ENCODE peak calls at places on chromosome 16, in four cellular contexts. N, O, I and J are unnamed samples.

GRCh38 chr16:73196670-73197069 is 148.7 kb upstream of the ZFHX3 start:
- DNase-seq in N (peak), O (peak), I (peak), J (no peak)

GRCh38 chr16:86843812-86844211 is 265.5 kb downstream of the FOXL1 start:
- DNase-seq in N (no peak), O (no peak), I (no peak), J (no peak)

GRCh38 chr16:23182675-23183485 is at the start of gene SCNN1G:
- DNase-seq in N (no peak), O (peak), I (peak), J (peak)

GRCh38 chr16:89035013-89035697 is 58.1 kb upstream of the CBFA2T3 start:
- DNase-seq in N (no peak), O (no peak), I (no peak), J (no peak)

GRCh38 chr16:67235816-67236547 is 9.1 kb downstream of the TMEM208 start:
- DNase-seq in N (no peak), O (peak), I (no peak), J (no peak)

GRCh38 chr16:57601801-57602478 is 26.5 kb upstream of the ADGRG1 start:
- DNase-seq in N (peak), O (no peak), I (no peak), J (no peak)

GRCh38 chr16:72725643-72726042 is 322.3 kb downstream of the ZFHX3 start:
- DNase-seq in N (no peak), O (no peak), I (no peak), J (no peak)

GRCh38 chr16:88743693-88744519 is 37.6 kb downstream of the CTU2 start:
- DNase-seq in N (peak), O (peak), I (peak), J (no peak)

GRCh38 chr16:17397499-17397891 is 73.3 kb downstream of the XYLT1 start:
- DNase-seq in N (peak), O (no peak), I (peak), J (no peak)

GRCh38 chr16:81280393-81280792 is 34.4 kb upstream of the GAN start:
- DNase-seq in N (no peak), O (no peak), I (peak), J (no peak)

GRCh38 chr16:30658731-30659506 is 688 bp downstream of the FBRS start:
- DNase-seq in N (peak), O (peak), I (peak), J (peak)

GRCh38 chr16:19645557-19645981 is 72.5 kb downstream of the KNOP1 start:
- DNase-seq in N (peak), O (no peak), I (no peak), J (no peak)

GRCh38 chr16:24819462-24820040 is 26.2 kb upstream of the SLC5A11 start:
- DNase-seq in N (peak), O (no peak), I (no peak), J (no peak)

GRCh38 chr16:2037631-2038358 is 9.8 kb downstream of the NTHL1 start:
- DNase-seq in N (no peak), O (no peak), I (peak), J (peak)

GRCh38 chr16:85112364-85112763 is at the start of gene CIBAR2:
- DNase-seq in N (no peak), O (no peak), I (no peak), J (peak)

GRCh38 chr16:17803625-17804410 is 333.1 kb upstream of the XYLT1 start:
- DNase-seq in N (no peak), O (no peak), I (peak), J (no peak)

GRCh38 chr16:74991593-74992403 is 6.9 kb upstream of the WDR59 start:
- DNase-seq in N (no peak), O (no peak), I (no peak), J (no peak)